ENCODE peak calls at places on chromosome X, in seven cellular contexts. C is ELF-1; U is stimulated activated naive B cell treated with anti-CD40 and anti-IgM and Interleukin-4, amounts not matched to agents 10 μg/mL and 1 μg/mL and 100 μg/mL, for 72 hours; W is stimulated activated CD4-positive, alpha-beta T cell treated with anti-CD3 and anti-CD28 coated beads, Interleukin-4, amount 100 ng/mL, for 24 hours; K is activated CD4-positive, alpha-beta T cell treated with anti-CD3 and anti-CD28 coated beads for 48 hours; M is nucleus accumbens; G is AG10803. T is an unnamed sample.

GRCh38 chrX:6550999-6551398 is 16.1 kb upstream of the VCX3A start:
- DNase-seq in C (no peak), U (no peak), W (no peak), K (no peak), M (no peak), G (no peak), T (no peak)

GRCh38 chrX:53073115-53073581 is 9.0 kb upstream of the TSPYL2 start:
- DNase-seq in C (peak; percentile 82), U (no peak), W (no peak), K (no peak), M (no peak), G (no peak), T (no peak)

GRCh38 chrX:112450810-112451209 is 228.9 kb downstream of the LHFPL1 start:
- DNase-seq in C (no peak), U (no peak), W (no peak), K (no peak), M (no peak), G (peak; percentile 6), T (no peak)

GRCh38 chrX:72394518-72395163 is 88.9 kb upstream of the CITED1 start:
- DNase-seq in C (peak; percentile 34), U (no peak), W (no peak), K (no peak), M (no peak), G (peak; percentile 67), T (peak; percentile 21)

GRCh38 chrX:100413231-100413630 is 3.2 kb upstream of the PCDH19 start:
- DNase-seq in C (peak; percentile 47), U (peak; percentile 19), W (peak; percentile 12), K (peak; percentile 29), M (peak; percentile 21), G (peak; percentile 49), T (peak; percentile 3)

GRCh38 chrX:39755152-39756032 is 342.4 kb downstream of the BCOR start:
- DNase-seq in C (peak; percentile 95), U (no peak), W (no peak), K (no peak), M (no peak), G (peak; percentile 93), T (no peak)

GRCh38 chrX:150693782-150694574 is 782 bp downstream of the MTMR1 start:
- DNase-seq in C (peak; percentile 78), U (peak; percentile 68), W (peak; percentile 60), K (peak; percentile 81), M (no peak), G (peak; percentile 86), T (no peak)

GRCh38 chrX:145549476-145549875 is 268.2 kb upstream of the SLITRK2 start:
- DNase-seq in C (no peak), U (no peak), W (no peak), K (no peak), M (no peak), G (no peak), T (no peak)

GRCh38 chrX:124098089-124098488 is 136.6 kb downstream of the STAG2 start:
- DNase-seq in C (no peak), U (no peak), W (peak; percentile 4), K (no peak), M (no peak), G (peak; percentile 47), T (no peak)

GRCh38 chrX:99371976-99372595 is 1038.0 kb downstream of the PCDH19 start:
- DNase-seq in C (peak; percentile 52), U (no peak), W (no peak), K (no peak), M (no peak), G (no peak), T (no peak)

GRCh38 chrX:29652484-29652883 is 562.9 kb upstream of the MAGEB2 start:
- DNase-seq in C (no peak), U (no peak), W (no peak), K (no peak), M (no peak), G (peak; percentile 72), T (no peak)

GRCh38 chrX:69523314-69523713 is 19.2 kb downstream of the NALF2 start:
- DNase-seq in C (peak; percentile 23), U (no peak), W (no peak), K (no peak), M (no peak), G (no peak), T (no peak)

GRCh38 chrX:155009994-155010472 is 12.5 kb downstream of the F8 start:
- DNase-seq in C (no peak), U (no peak), W (no peak), K (no peak), M (no peak), G (no peak), T (no peak)

GRCh38 chrX:48972214-48973164 is 845 bp upstream of the KCND1 start:
- DNase-seq in C (peak; percentile 79), U (no peak), W (peak; percentile 30), K (peak; percentile 37), M (no peak), G (peak; percentile 43), T (no peak)

GRCh38 chrX:5965406-5965805 is 263.3 kb downstream of the NLGN4X start:
- DNase-seq in C (peak; percentile 8), U (no peak), W (no peak), K (no peak), M (no peak), G (no peak), T (no peak)

GRCh38 chrX:140091276-140091886 is 126.1 kb upstream of the CXorf66 start:
- DNase-seq in C (peak; percentile 66), U (peak; percentile 10), W (no peak), K (peak; percentile 30), M (no peak), G (peak; percentile 0), T (no peak)

GRCh38 chrX:42117318-42117717 is 194.0 kb upstream of the CASK start:
- DNase-seq in C (no peak), U (no peak), W (no peak), K (no peak), M (no peak), G (no peak), T (no peak)

GRCh38 chrX:141760761-141761160 is 62.2 kb upstream of the SPANXD start:
- DNase-seq in C (no peak), U (no peak), W (no peak), K (no peak), M (no peak), G (peak; percentile 0), T (no peak)

GRCh38 chrX:54180403-54180802 is 2.7 kb downstream of the FAM120C start:
- DNase-seq in C (peak; percentile 7), U (no peak), W (no peak), K (no peak), M (no peak), G (peak; percentile 21), T (no peak)

GRCh38 chrX:43003939-43004338 is 226.0 kb upstream of the PPP1R2C start:
- DNase-seq in C (no peak), U (no peak), W (no peak), K (no peak), M (no peak), G (no peak), T (no peak)

GRCh38 chrX:124388562-124388961 is 42.2 kb downstream of the SH2D1A start:
- DNase-seq in C (peak; percentile 57), U (no peak), W (peak; percentile 61), K (peak; percentile 65), M (peak; percentile 33), G (peak; percentile 46), T (no peak)

GRCh38 chrX:74449322-74449936 is 28.1 kb downstream of the SLC16A2 start:
- DNase-seq in C (no peak), U (no peak), W (peak; percentile 19), K (peak; percentile 48), M (no peak), G (no peak), T (no peak)

GRCh38 chrX:23332101-23332887 is 2.4 kb upstream of the PTCHD1 start:
- DNase-seq in C (peak; percentile 52), U (no peak), W (no peak), K (peak; percentile 13), M (peak; percentile 28), G (no peak), T (peak; percentile 27)

GRCh38 chrX:69109036-69109663 is 56.1 kb downstream of the PJA1 start:
- DNase-seq in C (no peak), U (no peak), W (no peak), K (no peak), M (no peak), G (no peak), T (no peak)

GRCh38 chrX:47563801-47564315 is 2.9 kb downstream of the ARAF start:
- DNase-seq in C (no peak), U (no peak), W (no peak), K (no peak), M (no peak), G (no peak), T (no peak)